ENCODE peak calls at places on chromosomes 4 and X, in six cellular contexts. H is AG04449, K is body of pancreas, N is tibial artery, F is endothelial cell, O is prostate gland. Q is an unnamed sample.

GRCh38 chr4:107757293-107757692 is 37.3 kb upstream of the PAPSS1 start:
- DNase-seq in K (no peak), H (no peak), O (no peak), N (no peak), F (no peak), Q (no peak)

GRCh38 chr4:113272523-113272922 is 223.1 kb downstream of the ANK2 start:
- DNase-seq in H (no peak), F (no peak), O (no peak), N (no peak), K (no peak), Q (no peak)

GRCh38 chrX:30141966-30142365 is 73.4 kb upstream of the MAGEB2 start:
- DNase-seq in H (no peak), K (peak), F (peak), N (no peak), O (no peak), Q (no peak)

GRCh38 chr4:77930876-77931275 is 68.2 kb downstream of the MRPL1 start:
- DNase-seq in F (no peak), N (no peak), O (no peak), K (no peak), H (no peak), Q (no peak)

GRCh38 chrX:40845331-40845911 is 110.1 kb upstream of the MED14 start:
- DNase-seq in H (peak), K (no peak), O (no peak), N (no peak), F (no peak), Q (no peak)

GRCh38 chr4:53193111-53193510 is 172.8 kb downstream of the SCFD2 start:
- DNase-seq in F (no peak), O (no peak), K (no peak), N (no peak), H (no peak), Q (no peak)

GRCh38 chr4:87838207-87838606 is 5.4 kb downstream of the MEPE start:
- DNase-seq in F (no peak), H (no peak), O (no peak), K (no peak), N (no peak), Q (no peak)

GRCh38 chrX:119541188-119541587 is 24.0 kb downstream of the STEEP1 start:
- DNase-seq in O (no peak), F (no peak), K (no peak), N (no peak), H (peak), Q (no peak)

GRCh38 chrX:21989415-21989814 is 42.7 kb upstream of the PHEX start:
- DNase-seq in K (no peak), H (no peak), O (no peak), F (no peak), N (no peak), Q (no peak)

DNA sequence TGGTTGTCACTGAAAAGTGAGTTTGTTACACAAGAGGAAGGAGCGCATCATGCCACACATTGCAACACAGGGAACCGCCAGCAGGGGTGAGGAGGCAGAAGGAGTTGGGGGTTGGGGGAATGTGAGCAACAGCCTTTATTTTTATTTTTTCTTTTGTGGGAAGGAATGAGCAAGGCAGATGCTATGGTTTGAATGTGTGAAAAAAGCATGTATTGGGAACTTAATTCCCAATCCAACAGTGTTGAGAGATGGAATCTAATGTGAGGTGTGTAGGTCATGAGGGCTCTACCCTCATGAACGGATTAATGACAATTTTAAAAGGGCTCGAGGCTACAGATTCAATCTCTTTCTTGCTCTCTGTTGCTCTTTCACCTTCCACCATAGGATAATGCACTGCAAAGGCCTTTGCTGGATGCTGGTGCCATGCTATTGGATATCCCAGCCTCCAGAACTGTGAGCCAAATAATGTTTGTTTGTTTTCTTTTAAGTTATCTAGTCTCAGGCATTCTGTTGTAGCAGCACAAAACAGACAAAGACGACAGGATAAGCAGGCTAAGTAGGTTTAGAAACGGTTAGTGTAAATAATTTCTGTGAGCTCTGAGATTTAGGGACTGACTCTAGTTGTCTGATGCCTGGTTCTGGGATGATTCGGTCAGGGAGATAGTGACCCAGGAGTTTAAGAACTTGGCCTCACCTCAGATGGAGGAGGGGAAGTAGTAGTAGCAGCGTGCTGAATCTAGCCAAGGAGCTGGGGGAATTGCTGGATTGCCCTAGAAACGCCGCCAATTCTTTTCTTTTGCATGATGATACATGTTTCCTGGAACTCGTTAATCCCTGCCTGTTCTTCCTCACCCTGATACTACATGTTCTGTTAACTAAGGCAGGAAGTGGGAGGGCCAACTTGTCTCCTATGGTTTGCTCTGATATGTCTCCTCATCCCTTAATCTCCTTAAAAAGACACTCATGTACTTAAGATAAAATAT is 156.6 kb upstream of the CTSO start:
- DNase-seq in H (no peak), F (no peak), O (peak), N (no peak), K (peak), Q (no peak)
- TF ChIP-seq CTCF in H (peak), F (peak), O (no peak), N (no peak), K (no peak), Q (no peak)

DNA sequence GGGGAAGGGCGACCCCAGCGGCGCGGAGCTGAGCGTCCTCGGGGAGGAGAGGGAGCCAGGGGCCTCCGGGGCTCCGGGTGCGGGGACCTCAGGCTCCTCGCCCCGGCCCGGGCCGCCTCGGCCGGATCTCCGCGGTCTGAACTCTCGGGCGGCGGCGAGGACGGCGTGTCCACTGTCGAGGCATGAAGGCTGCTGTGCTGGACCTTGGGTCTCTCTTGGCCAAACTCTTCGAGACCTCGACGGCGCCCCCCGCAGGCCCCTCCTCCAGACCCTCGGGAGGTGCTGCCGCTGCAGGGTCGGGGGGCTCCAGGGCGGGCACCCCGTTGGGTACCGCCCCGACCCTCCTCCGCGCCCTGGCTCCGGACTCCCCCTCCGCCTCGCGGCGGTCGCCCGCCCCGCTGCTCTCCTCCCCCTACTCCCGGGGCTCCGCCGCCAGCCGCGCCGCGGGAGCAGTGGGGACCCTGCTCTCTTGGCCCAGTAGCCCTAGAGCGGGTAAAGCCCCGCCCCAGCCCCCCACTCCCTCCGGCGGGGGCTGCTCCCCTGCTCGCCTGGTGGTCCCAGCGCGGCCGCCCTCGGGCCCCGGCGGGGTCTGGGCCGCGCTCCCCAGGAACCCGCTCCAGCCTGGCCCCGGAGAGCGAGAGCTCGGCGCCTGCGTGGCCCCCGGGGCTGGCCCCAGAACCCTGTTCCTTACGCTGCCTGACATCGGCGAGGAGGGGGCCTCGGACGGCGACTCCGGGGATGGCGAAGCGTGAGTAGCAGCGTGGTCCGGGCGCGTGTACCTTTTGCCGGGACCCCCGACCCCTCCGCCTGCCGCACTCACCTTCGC is 604 bp downstream of the FAM149A start:
- DNase-seq in K (peak), N (no peak), F (peak), O (peak), H (no peak), Q (no peak)
- TF ChIP-seq CTCF in K (no peak), N (no peak), F (no peak), O (no peak), H (no peak), Q (no peak)

DNA sequence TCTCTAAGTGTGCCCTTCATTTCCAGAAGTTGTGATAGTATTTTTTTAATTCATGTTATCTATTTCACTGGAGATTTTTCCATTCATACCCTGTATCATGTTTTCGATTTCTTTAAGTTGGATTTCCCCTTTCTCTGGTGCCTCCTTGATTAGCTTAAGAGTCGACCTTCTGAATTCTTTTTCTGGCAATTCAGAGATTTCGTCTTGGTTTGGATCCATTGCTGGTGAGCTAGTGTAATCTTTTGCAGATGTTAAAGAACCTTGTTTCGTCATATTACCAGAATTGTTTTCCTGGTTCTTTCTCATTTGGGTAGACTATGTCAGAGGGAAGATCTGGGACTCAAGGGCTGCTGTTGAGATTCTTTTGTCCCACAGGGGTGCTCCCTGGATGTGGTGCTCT is 9.1 kb upstream of the SH3BP2 start:
- DNase-seq in O (no peak), N (no peak), F (no peak), H (no peak), K (no peak), Q (no peak)
- TF ChIP-seq CTCF in O (no peak), N (no peak), F (no peak), H (no peak), K (no peak), Q (no peak)

DNA sequence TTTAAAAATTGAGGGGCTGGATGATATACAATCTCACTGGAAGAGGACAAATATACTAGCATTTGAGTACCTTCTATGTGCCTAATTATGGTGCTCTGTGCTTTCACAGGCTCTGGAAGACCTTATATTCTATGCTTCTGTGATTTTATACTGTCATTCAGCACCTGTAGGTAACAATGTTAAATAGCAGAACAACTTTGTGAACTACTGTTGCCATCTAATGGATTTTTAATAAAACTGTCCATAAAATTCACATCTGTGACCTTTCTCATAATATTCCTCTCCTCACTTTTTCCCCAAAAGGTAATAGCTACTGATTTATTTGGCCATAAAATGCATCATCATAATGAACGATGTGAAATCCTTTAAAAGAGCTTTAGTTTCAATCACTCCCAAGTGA is 21.9 kb downstream of the POU3F4 start:
- DNase-seq in N (no peak), O (no peak), F (no peak), H (no peak), K (no peak), Q (no peak)
- TF ChIP-seq CTCF in N (no peak), O (no peak), F (no peak), H (no peak), K (no peak), Q (no peak)

GRCh38 chr4:71732066-71732465 is 51.8 kb downstream of the GC start:
- DNase-seq in F (no peak), O (no peak), H (no peak), K (no peak), N (no peak), Q (no peak)

GRCh38 chr4:71729856-71730255 is 54.0 kb downstream of the GC start:
- DNase-seq in H (no peak), N (no peak), F (no peak), O (no peak), K (no peak), Q (no peak)

GRCh38 chr4:71732706-71733105 is 51.2 kb downstream of the GC start:
- DNase-seq in O (no peak), K (no peak), N (no peak), H (peak), F (no peak), Q (no peak)
- TF ChIP-seq CTCF in O (peak), K (peak), N (peak), H (peak), F (peak), Q (no peak)

GRCh38 chr4:73381214-73381613 is 22.9 kb upstream of the ALB start:
- DNase-seq in K (no peak), F (no peak), N (no peak), H (no peak), O (no peak), Q (no peak)
- TF ChIP-seq CTCF in K (no peak), F (no peak), N (no peak), H (no peak), O (no peak), Q (no peak)

GRCh38 chr4:84578540-84579409 is 4.2 kb upstream of the CDS1 start:
- DNase-seq in H (no peak), K (peak), O (peak), N (no peak), F (peak), Q (no peak)
- TF ChIP-seq CTCF in H (peak), K (peak), O (peak), N (no peak), F (peak), Q (no peak)

GRCh38 chr4:6538111-6538510 is 36.9 kb upstream of the MAN2B2 start:
- DNase-seq in O (no peak), K (no peak), F (no peak), N (no peak), H (no peak), Q (no peak)

GRCh38 chr4:6539009-6539764 is 35.8 kb upstream of the MAN2B2 start:
- DNase-seq in H (no peak), N (no peak), O (no peak), F (no peak), K (no peak), Q (no peak)

GRCh38 chr4:6535706-6536105 is 39.3 kb upstream of the MAN2B2 start:
- DNase-seq in F (no peak), K (no peak), H (no peak), O (no peak), N (no peak), Q (no peak)

GRCh38 chr4:6540879-6541278 is 34.1 kb upstream of the MAN2B2 start:
- DNase-seq in K (no peak), F (no peak), N (no peak), H (no peak), O (no peak), Q (no peak)

GRCh38 chr4:6538586-6538985 is 36.4 kb upstream of the MAN2B2 start:
- DNase-seq in N (no peak), K (peak), F (no peak), H (no peak), O (no peak), Q (no peak)
- TF ChIP-seq CTCF in N (no peak), K (no peak), F (no peak), H (no peak), O (no peak), Q (no peak)